ENCODE peak calls at places on chromosomes 6 and 20, in four cellular contexts. R is Peyer's patch, D is transverse colon, J is cardiac muscle cell. E is an unnamed sample.
A peak's percentile ranks its signal among the peaks of the same experiment; 100 is the strongest.

GRCh38 chr20:41150664-41151063 is 13.3 kb downstream of the PLCG1 start:
- DNase-seq in R (no peak), D (no peak), J (no peak), E (peak; percentile 23)

GRCh38 chr6:41163419-41163717 is 452 bp upstream of the TREM2 start:
- DNase-seq in R (no peak), D (no peak), J (no peak), E (no peak)

GRCh38 chr6:51678905-51679620 is 408.4 kb downstream of the PKHD1 start:
- DNase-seq in R (no peak), D (no peak), J (no peak), E (no peak)

GRCh38 chr6:105675715-105676397 is 273.0 kb upstream of the PREP start:
- DNase-seq in R (no peak), D (no peak), J (peak; percentile 3), E (peak; percentile 91)

GRCh38 chr6:132365319-132365907 is 35.9 kb downstream of the MOXD1 start:
- DNase-seq in R (no peak), D (no peak), J (peak; percentile 71), E (no peak)

GRCh38 chr6:41878246-41878645 is 16.9 kb downstream of the USP49 start:
- DNase-seq in R (no peak), D (no peak), J (peak; percentile 29), E (peak; percentile 29)

GRCh38 chr20:17557675-17558006 is 12.2 kb upstream of the DSTN start:
- DNase-seq in R (no peak), D (peak; percentile 37), J (peak; percentile 72), E (peak; percentile 87)

GRCh38 chr6:37004044-37004984 is 1.1 kb upstream of the FGD2 start:
- DNase-seq in R (peak; percentile 73), D (no peak), J (no peak), E (no peak)

GRCh38 chr6:85482206-85483040 is 32.5 kb downstream of the NT5E start:
- DNase-seq in R (no peak), D (no peak), J (peak; percentile 60), E (peak; percentile 95)

GRCh38 chr6:16758163-16758975 is 2.9 kb downstream of the ATXN1 start:
- DNase-seq in R (no peak), D (no peak), J (peak; percentile 66), E (peak; percentile 34)

GRCh38 chr6:44064089-44064947 is 62.9 kb downstream of the MRPL14 start:
- DNase-seq in R (peak; percentile 67), D (peak; percentile 34), J (peak; percentile 97), E (peak; percentile 99)

GRCh38 chr6:110944681-110945151 is 13.8 kb upstream of the GTF3C6 start:
- DNase-seq in R (no peak), D (no peak), J (peak; percentile 59), E (peak; percentile 95)

GRCh38 chr20:43766395-43766794 is 39.6 kb upstream of the GTSF1L start:
- DNase-seq in R (no peak), D (peak; percentile 30), J (no peak), E (no peak)

GRCh38 chr6:136408205-136408604 is 118.6 kb upstream of the BCLAF1 start:
- DNase-seq in R (no peak), D (no peak), J (peak; percentile 40), E (peak; percentile 70)

GRCh38 chr6:53257533-53257932 is 91.2 kb downstream of the ELOVL5 start:
- DNase-seq in R (no peak), D (no peak), J (no peak), E (no peak)

GRCh38 chr20:33299111-33299603 is 16.1 kb downstream of the BPIFB1 start:
- DNase-seq in R (peak; percentile 80), D (peak; percentile 57), J (peak; percentile 65), E (peak; percentile 35)

GRCh38 chr6:146961831-146962230 is 242.4 kb upstream of the STXBP5 start:
- DNase-seq in R (no peak), D (no peak), J (no peak), E (no peak)

GRCh38 chr20:35269055-35269781 is 8.7 kb downstream of the MMP24OS start:
- DNase-seq in R (peak; percentile 77), D (peak; percentile 65), J (peak; percentile 72), E (peak; percentile 58)

GRCh38 chr6:39206250-39206721 is 23.0 kb downstream of the KCNK5 start:
- DNase-seq in R (peak; percentile 76), D (no peak), J (no peak), E (no peak)

GRCh38 chr20:17678295-17678694 is 3.7 kb downstream of the RRBP1 start:
- DNase-seq in R (no peak), D (no peak), J (no peak), E (no peak)

GRCh38 chr6:168021581-168021980 is 24.1 kb downstream of the KIF25 start:
- DNase-seq in R (no peak), D (no peak), J (no peak), E (no peak)

GRCh38 chr20:1792274-1792673 is 102.9 kb upstream of the SIRPA start:
- DNase-seq in R (no peak), D (no peak), J (no peak), E (no peak)

GRCh38 chr20:20497242-20497985 is 129.5 kb downstream of the INSM1 start:
- DNase-seq in R (no peak), D (no peak), J (no peak), E (no peak)

GRCh38 chr6:26301638-26302037 is 63.4 kb upstream of the BTN3A2 start:
- DNase-seq in R (no peak), D (no peak), J (no peak), E (no peak)

GRCh38 chr6:53702316-53702715 is 36.8 kb upstream of the KLHL31 start:
- DNase-seq in R (no peak), D (no peak), J (no peak), E (no peak)

GRCh38 chr6:35304299-35304698 is 6.7 kb downstream of the DEF6 start:
- DNase-seq in R (peak; percentile 41), D (no peak), J (no peak), E (no peak)

GRCh38 chr6:170295519-170296422 is 4.9 kb upstream of the DLL1 start:
- DNase-seq in R (peak; percentile 74), D (peak; percentile 49), J (no peak), E (no peak)

GRCh38 chr20:33947709-33948295 is 45.9 kb upstream of the RALY start:
- DNase-seq in R (peak; percentile 49), D (peak; percentile 38), J (peak; percentile 35), E (peak; percentile 71)

GRCh38 chr6:70566751-70567382 is at the start of gene SDHAF4:
- DNase-seq in R (peak; percentile 96), D (peak; percentile 94), J (peak; percentile 91), E (peak; percentile 79)

GRCh38 chr6:10522929-10523573 is 1.9 kb downstream of the GCNT2 start:
- DNase-seq in R (no peak), D (no peak), J (no peak), E (no peak)

GRCh38 chr6:10518461-10519216 is 2.5 kb upstream of the GCNT2 start:
- DNase-seq in R (no peak), D (peak; percentile 27), J (peak; percentile 40), E (no peak)

GRCh38 chr6:10516953-10517352 is 4.2 kb upstream of the GCNT2 start:
- DNase-seq in R (no peak), D (no peak), J (no peak), E (no peak)

GRCh38 chr6:10520468-10520867 is 683 bp upstream of the GCNT2 start:
- DNase-seq in R (no peak), D (no peak), J (peak; percentile 14), E (no peak)

DNA sequence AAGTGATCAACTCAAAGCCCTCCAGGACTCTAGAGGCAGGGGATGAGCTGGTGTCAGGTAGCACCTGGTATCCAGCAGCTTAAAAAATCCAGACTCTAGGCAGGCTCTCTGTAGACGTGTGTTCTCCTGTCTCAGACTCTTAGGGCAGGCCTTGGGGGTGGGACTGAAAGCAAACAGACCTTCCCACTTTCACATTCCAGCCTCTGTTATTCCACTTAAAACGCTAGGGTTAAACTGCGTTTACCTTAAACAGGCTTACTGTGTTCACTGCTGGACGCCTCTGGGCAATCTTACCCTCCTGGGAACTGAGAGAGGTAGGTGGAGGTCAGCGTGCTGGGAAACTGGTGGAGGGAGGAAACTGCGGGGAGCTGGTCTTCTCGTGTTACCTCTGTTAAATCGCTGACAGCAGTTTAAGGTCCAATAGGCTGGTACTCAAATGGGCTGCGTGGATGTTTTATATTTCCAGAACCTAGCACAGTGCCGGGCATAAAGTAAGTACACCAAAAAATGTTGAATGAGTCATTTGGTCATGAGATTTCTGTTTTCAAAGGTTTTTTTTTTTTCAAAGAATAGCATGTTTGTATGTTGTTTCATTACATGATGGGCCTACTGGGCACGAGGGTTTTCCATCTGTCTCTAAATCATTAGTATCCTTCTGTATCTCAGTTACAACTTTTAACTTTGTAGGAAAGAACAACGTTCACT is at the start of gene GCNT2:
- DNase-seq in R (no peak), D (peak; percentile 22), J (peak; percentile 28), E (no peak)
- H3K4me3 ChIP-seq in R (no peak within 1 kb of the TSS), D (peak within 1 kb of the TSS; percentile 2), J (peak within 1 kb of the TSS; percentile 21), E (no peak within 1 kb of the TSS)

DNA sequence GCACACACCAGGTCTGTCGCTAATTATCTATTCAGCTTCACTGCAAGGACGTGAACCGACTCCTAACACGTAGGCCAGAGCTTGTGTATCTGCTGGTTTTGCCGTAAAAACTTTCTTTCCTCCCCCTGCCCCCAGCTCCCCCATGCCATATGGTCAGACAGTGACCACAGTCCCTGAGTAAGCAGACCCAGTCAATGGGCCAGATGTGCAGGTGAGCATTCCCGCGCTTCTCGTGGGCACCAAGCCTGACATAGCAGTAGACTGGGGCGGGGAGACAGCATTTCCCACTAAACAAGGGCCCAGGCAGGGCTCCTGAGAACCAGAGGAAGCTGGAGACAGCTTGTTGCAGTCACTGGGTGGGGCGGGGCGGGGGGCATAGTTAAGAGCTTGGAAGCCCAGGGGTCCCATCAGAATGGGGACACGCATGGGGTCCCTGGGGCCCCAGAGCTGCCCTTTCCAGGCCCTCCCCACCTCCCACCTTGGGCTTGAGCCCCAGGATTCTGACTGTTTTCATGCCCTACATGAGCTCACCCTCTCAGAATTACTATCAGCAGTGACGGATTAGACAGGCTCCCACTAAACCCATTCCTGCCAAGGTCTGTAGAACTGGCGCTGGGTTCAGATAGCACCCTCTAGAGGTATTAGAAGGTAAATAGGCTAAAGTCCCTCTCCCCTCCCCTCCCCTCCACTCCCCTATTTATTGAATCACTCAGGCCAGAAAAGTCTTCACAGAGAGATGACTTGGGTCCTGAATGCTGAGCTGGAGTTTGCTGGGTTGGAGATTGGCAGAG is 51.8 kb downstream of the CDH26 start:
- DNase-seq in R (no peak), D (no peak), J (no peak), E (peak; percentile 3)
- H3K4me3 ChIP-seq in R (no peak overlapping the region), D (no peak overlapping the region), J (no peak overlapping the region), E (no peak overlapping the region)

DNA sequence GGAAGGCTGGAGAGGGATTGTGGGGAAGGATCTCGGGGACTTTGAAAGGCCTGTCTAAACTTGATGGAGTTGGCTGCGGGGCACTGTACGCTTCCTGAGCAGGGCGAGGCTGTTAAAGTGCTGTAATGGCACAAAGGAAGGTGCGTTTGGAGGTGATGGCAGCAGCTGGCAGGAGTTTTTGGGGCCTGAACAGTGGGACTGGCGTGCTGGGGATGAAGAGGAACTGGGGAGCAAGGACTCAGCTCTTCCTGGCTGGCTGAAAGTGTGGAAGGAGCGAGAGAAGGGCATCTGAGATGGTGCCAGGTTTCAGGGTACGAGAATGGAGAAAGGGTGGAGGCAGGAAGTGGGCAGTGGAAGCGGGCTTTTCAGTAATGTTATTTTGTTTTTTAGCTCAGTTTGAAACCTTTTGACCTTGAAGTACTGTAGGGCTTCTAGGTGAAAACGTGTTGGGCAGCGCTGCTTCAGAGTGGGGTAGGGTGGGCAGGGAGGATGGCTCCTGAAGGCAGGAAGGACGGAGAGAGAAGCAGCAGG is 8.0 kb downstream of the TMEM181 start:
- DNase-seq in R (peak; percentile 41), D (no peak), J (no peak), E (no peak)
- H3K4me3 ChIP-seq in R (no peak overlapping the region), D (no peak overlapping the region), J (no peak overlapping the region), E (no peak overlapping the region)

DNA sequence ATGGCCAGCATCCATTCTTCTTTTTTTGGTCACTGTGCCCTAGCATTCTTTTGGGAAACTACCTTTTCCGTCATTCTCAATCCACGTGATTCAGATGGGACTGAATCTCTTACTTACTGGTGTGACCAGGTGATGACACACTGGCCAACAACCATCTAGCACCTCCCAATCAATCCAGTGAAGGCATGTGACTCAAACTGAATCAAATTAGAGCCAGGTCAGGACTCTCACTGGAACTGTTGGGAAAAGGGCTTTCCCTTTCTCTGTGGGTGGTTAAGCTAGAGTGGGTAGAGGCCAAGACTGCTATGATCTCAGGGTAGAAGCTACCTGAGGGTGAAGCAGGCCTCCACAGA is 36.2 kb upstream of the ZMYND8 start:
- DNase-seq in R (no peak), D (no peak), J (no peak), E (peak; percentile 82)
- H3K4me3 ChIP-seq in R (no peak overlapping the region), D (no peak overlapping the region), J (no peak overlapping the region), E (no peak overlapping the region)